ENCODE peak calls at places on chromosomes 12 and 14, in six cellular contexts. K is right atrium auricular region, F is OCI-LY7, A is esophagus muscularis mucosa, W is cardiac fibroblast, Z is adrenal gland. P is an unnamed sample.

GRCh38 chr12:104232609-104233280 is 17.2 kb downstream of the TXNRD1 start:
- DNase-seq in F (no peak), K (no peak), W (no peak), A (no peak), Z (no peak), P (no peak)

GRCh38 chr12:34399631-34400422 is 377.5 kb downstream of the ALG10 start:
- DNase-seq in F (no peak), A (peak), W (no peak), K (peak), Z (no peak), P (peak)

GRCh38 chr14:68210729-68211299 is 391.2 kb downstream of the RAD51B start:
- DNase-seq in K (no peak), A (no peak), Z (peak), F (peak), W (peak), P (no peak)

GRCh38 chr12:8948711-8949524 is 527 bp downstream of the M6PR start:
- DNase-seq in W (peak), Z (peak), K (no peak), A (no peak), F (peak), P (no peak)

GRCh38 chr14:88164906-88165534 is 158.0 kb downstream of the KCNK10 start:
- DNase-seq in F (no peak), W (no peak), A (no peak), Z (no peak), K (no peak), P (no peak)

GRCh38 chr12:6292606-6293005 is 17.9 kb upstream of the PLEKHG6 start:
- DNase-seq in W (peak), Z (no peak), K (no peak), A (no peak), F (no peak), P (no peak)

GRCh38 chr12:18242380-18243089 is 18.8 kb upstream of the PIK3C2G start:
- DNase-seq in W (no peak), A (no peak), F (no peak), K (no peak), Z (no peak), P (no peak)

GRCh38 chr12:19220861-19221466 is 91.4 kb downstream of the PLEKHA5 start:
- DNase-seq in F (no peak), W (peak), Z (no peak), K (no peak), A (no peak), P (no peak)

GRCh38 chr14:67485501-67486095 is 2.9 kb downstream of the TMEM229B start:
- DNase-seq in Z (peak), K (no peak), F (no peak), W (peak), A (no peak), P (no peak)

GRCh38 chr12:5388581-5389535 is 43.0 kb upstream of the NTF3 start:
- DNase-seq in A (no peak), F (no peak), Z (no peak), K (no peak), W (no peak), P (no peak)

GRCh38 chr12:70508178-70508577 is 129.1 kb downstream of the PTPRB start:
- DNase-seq in F (no peak), W (peak), K (no peak), Z (no peak), A (no peak), P (no peak)

GRCh38 chr12:5733136-5733755 is 211.8 kb downstream of the ANO2 start:
- DNase-seq in W (no peak), K (no peak), F (no peak), Z (no peak), A (no peak), P (no peak)

GRCh38 chr12:66695130-66695529 is 16.3 kb upstream of the GRIP1 start:
- DNase-seq in Z (no peak), F (no peak), A (no peak), W (no peak), K (no peak), P (no peak)

GRCh38 chr14:29045237-29045636 is 278.6 kb downstream of the FOXG1 start:
- DNase-seq in K (no peak), Z (no peak), W (no peak), F (no peak), A (no peak), P (no peak)

GRCh38 chr12:64560395-64561301 is 49.6 kb upstream of the RASSF3 start:
- DNase-seq in W (peak), F (no peak), Z (peak), A (no peak), K (no peak), P (no peak)

GRCh38 chr12:46167412-46167811 is 101.4 kb downstream of the SLC38A1 start:
- DNase-seq in A (no peak), W (no peak), F (no peak), K (no peak), Z (no peak), P (no peak)

GRCh38 chr12:45887544-45887943 is 102.8 kb downstream of the SCAF11 start:
- DNase-seq in A (no peak), W (no peak), Z (no peak), F (no peak), K (no peak), P (no peak)

GRCh38 chr12:50032516-50033316 is 7.4 kb upstream of the RACGAP1 start:
- DNase-seq in F (no peak), K (peak), A (no peak), Z (peak), W (no peak), P (no peak)

GRCh38 chr12:7834701-7835100 is 38.0 kb downstream of the SLC2A14 start:
- DNase-seq in K (no peak), A (no peak), F (no peak), W (no peak), Z (no peak), P (no peak)

DNA sequence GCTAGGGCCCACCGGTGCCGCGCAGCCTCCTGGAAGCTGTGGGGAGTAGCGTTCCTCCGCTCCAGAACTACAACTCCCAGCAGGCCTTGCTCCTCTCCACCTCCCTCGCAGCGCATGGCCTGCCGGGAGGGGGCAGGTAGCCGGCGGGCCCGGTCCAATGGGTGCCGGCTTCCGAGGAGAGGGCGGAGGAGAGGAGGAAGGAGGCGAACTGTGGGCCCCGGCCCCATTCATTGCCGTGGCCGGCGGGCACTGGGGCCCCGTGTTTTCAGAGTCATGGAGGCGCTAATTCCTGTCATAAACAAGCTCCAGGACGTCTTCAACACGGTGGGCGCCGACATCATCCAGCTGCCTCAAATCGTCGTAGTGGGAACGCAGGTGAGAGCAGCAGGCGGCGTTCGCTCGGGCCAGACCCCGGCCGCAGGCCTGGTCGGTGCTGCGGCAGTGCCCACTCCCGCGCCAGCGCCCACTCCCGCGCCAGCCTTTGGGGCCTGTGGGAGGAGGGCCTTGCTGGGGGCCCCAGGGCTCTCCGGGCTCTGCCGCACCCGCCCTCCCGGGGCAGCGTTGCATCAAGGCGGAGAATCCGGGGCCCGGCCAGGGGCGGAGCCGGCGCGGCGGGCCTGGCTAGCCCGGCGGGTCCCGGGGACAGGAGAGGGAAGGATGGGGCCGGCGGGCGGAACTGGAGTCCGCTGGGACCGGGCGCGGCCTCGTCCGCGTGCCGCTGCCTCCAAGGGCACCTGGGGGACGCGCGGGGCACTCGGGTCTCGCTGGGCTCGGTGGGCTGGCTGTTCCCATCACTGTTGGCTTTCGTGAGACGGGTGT is at the start of gene DNM1L:
- DNase-seq in Z (peak), A (peak), W (peak), K (peak), F (peak), P (peak)
- TF ChIP-seq CTCF in Z (no peak), A (no peak), W (no peak), K (peak), F (no peak), P (peak)

DNA sequence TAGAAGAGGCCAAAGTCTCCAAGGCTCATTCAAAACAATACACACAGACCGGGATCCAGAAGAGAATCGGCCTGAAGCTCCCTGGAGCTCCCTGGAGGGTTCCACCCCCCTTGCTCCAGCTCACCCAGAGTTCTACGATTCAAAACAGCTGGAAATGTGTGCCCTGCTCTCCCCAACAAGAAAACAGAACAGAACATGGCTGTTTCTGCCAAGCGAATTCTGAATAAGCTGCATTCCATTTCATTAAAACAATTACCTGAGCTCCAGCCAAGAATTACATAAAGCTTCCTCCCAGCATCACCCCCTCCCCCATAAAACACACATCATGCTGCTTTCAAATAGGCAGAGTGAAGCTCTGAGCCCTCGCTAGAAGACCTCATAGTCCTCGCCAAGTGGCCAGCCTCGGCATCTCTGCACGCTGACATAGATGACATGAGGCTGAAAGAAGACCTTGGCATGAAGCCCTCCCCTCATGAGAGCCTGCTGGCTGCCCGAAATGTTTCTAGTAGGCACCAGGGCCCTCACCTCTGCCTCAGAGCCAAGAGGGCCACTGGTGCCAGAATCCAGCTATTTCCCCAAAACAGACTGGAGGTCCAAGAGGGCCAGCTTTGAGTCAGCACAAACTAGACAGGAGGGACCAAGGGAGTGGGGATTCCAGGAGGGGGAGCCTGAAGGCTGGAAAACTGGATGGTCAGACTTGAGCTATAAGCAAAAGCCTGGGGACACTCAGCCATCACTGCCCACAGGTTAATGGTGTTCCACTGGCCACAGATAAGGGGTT is 8.3 kb downstream of the PXN start:
- DNase-seq in A (no peak), F (no peak), W (peak), Z (peak), K (no peak), P (no peak)
- TF ChIP-seq CTCF in A (no peak), F (no peak), W (peak), Z (no peak), K (no peak), P (no peak)

DNA sequence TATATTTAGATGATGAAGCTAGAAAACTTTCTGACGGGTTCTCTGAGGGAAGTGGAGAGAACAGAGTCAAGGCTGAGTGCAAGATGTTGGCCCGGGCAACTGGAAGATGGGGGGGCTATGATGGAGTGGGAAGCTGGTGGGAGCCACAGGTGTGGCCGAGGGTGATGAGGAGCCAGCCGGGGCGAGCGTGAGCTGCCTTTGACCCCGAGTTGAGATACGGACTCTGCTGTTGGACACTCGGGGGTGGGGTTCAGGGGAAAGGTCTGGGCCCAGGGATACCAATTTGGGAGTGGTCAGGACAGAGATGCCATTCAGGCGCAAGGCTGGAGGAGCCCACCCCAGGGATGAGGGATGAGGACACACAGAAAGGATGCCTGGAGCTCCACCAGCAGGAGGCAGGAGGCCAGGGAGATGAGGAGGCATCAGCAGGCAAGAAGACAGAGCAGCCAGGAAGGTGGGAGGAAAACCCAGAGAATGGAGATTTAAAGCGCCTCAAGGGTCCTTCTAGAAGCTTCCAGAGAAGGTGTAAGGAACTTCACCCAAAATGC is 9.0 kb downstream of the SCARB1 start:
- DNase-seq in W (no peak), K (no peak), A (no peak), F (no peak), Z (peak), P (no peak)
- TF ChIP-seq CTCF in W (no peak), K (no peak), A (no peak), F (no peak), Z (no peak), P (no peak)

DNA sequence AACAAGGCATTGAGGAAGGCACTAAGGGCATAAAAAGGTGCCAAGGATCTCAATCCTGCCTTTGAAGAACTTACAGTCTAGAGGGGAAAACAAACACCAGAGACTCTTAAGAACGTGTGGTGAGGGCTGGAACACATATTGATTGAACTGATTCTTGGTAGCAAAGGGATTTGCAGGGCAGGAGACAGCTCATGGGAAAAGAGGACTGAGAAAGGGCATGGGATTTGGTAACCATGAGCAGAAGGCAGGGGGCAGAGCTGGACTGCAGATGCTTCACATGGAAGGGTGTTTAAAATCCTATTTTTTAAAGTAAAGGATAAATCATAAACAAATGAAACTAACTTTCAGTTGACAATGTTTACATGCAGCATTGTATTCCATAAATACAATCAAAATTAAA is 203.1 kb downstream of the ITPR2 start:
- DNase-seq in W (peak), Z (peak), F (no peak), K (no peak), A (no peak), P (no peak)
- TF ChIP-seq CTCF in W (peak), Z (peak), F (no peak), K (peak), A (peak), P (peak)

DNA sequence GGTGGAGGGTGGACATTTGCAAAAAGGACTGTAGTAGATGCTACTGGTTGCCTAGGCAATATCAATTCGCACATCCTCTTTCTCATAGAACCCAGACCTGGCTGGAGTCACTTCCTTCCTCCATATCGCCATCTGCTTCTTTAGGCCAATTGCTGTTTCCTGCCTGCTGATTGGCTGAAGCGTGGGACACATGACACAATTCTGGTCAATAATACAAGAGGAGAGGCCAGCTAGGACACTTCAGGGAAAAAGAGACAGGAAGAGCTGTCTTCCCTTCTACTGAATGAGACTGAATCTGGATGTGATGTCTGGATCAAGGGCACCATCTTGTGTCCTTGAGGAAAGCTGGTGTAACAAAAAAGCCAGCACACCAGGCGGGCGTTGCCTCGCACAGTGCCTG is 53.8 kb downstream of the TRPV4 start:
- DNase-seq in K (no peak), W (no peak), Z (no peak), F (peak), A (no peak), P (no peak)
- TF ChIP-seq CTCF in K (no peak), W (no peak), Z (no peak), F (no peak), A (no peak), P (no peak)

GRCh38 chr14:55707365-55707804 is 127.4 kb downstream of the KTN1 start:
- DNase-seq in A (no peak), K (no peak), W (peak), Z (no peak), F (peak), P (no peak)
- TF ChIP-seq CTCF in A (peak), K (peak), W (peak), Z (peak), F (peak), P (peak)

DNA sequence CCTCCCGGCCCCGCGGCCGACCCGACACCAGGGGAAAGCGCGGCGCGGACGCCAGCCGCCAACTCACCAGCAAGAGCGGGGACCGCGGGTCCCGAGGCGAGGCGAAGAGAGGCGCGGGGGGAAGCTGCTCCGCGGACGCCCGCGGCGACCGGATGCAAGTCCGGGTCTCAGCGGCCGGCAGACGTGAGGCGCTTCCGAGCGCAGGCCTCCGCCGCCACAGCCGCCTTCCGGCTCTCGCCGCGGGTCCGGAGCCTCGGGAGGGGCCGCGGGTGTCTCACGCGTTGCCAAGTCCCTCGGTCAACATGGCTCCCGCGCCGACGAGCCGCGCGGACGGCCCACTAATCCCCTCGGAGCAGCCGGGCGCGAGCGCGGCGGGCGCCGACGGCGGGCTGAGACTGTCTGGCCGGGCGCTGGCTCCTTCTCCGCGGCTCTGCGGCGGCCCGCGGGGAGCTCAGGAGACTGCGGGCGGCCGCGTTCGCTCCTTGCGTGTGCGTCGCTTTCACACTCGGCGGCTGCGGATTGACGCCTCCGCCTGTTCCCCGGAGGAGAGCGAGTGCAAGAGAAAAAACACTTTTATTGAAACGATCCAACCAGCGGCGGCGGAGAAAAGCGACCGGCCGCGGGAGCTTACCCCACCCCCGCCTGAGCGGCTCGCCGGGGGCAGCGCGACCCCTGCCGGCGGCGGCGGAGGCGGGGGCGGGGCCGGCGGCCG is at the start of gene CDK17:
- DNase-seq in Z (peak), K (peak), F (peak), W (peak), A (peak), P (peak)
- TF ChIP-seq CTCF in Z (peak), K (peak), F (no peak), W (peak), A (peak), P (peak)

DNA sequence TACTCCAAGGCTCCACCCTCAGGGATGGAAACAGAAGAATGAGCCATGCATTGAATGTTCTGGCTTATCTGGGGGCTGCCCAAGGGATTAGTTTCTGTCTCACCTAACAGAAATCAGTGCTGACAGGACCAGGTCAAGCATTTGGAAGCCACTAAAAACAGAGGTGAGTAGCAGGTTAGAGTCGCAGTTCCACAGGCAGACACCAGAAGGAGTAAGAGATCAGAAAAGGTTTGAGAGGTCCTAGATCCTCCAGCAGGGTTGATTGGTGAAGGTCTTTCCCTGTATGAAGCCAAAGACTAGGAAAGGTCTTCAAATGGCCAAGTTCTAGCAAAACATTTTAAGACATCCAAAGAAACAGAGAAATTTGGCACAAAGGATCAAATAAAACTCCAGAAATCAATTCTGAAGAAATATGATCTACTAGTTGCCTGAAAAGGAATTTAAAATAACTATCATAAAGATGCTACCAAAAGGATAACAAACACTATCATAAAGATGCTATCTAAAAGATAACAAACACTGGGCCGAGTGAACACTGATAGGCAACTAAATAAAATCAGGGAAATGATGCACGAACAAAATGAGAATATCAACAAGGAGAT is 19.5 kb upstream of the TTC9 start:
- DNase-seq in Z (peak), W (peak), K (no peak), F (peak), A (no peak), P (peak)
- TF ChIP-seq CTCF in Z (peak), W (peak), K (peak), F (peak), A (peak), P (peak)

GRCh38 chr14:101460521-101460920 is 100.8 kb upstream of the DIO3 start:
- DNase-seq in F (no peak), K (no peak), Z (no peak), W (no peak), A (no peak), P (no peak)
- TF ChIP-seq CTCF in F (no peak), K (no peak), Z (no peak), W (no peak), A (no peak), P (no peak)

P was measured in progenitor cell of endocrine pancreas.